ENCODE peak calls at places on chromosomes 4 and X, in nine cellular contexts. F is fibroblast of lung, D is fibroblast of the aortic adventitia, G is cardiac muscle cell, Y is A549, X is cardiac fibroblast, S is Caco-2, H is WERI-Rb-1, T is IMR-90. K is an unnamed sample.

GRCh38 chr4:79851625-79852304 is 221.3 kb downstream of the ANTXR2 start:
- DNase-seq in F (peak), D (peak), G (peak), Y (no peak), X (peak), S (no peak), H (no peak), T (peak), K (peak)

GRCh38 chr4:42281324-42282020 is 115.8 kb upstream of the SHISA3 start:
- DNase-seq in F (no peak), D (peak), G (no peak), Y (no peak), X (no peak), S (no peak), H (no peak), T (no peak), K (peak)

GRCh38 chrX:30246769-30247489 is at the start of gene MAGEB1:
- DNase-seq in F (no peak), D (no peak), G (no peak), Y (no peak), X (no peak), S (no peak), H (no peak), T (no peak), K (no peak)

GRCh38 chr4:48120132-48120531 is 13.9 kb downstream of the TXK start:
- DNase-seq in F (no peak), D (no peak), G (no peak), Y (no peak), X (no peak), S (no peak), H (no peak), T (no peak), K (no peak)

GRCh38 chrX:138986235-138986634 is 274.7 kb upstream of the FGF13 start:
- DNase-seq in F (peak), D (peak), G (no peak), Y (no peak), X (peak), S (no peak), H (no peak), T (no peak), K (peak)

GRCh38 chr4:119683518-119683917 is 54.9 kb upstream of the PDE5A start:
- DNase-seq in F (peak), D (peak), G (peak), Y (no peak), X (peak), S (no peak), H (no peak), T (peak), K (peak)

GRCh38 chrX:131816551-131817136 is 206.5 kb upstream of the STK26 start:
- DNase-seq in F (peak), D (peak), G (no peak), Y (no peak), X (no peak), S (no peak), H (peak), T (peak), K (peak)

GRCh38 chrX:105882581-105883275 is 60.4 kb downstream of the NRK start:
- DNase-seq in F (peak), D (peak), G (peak), Y (no peak), X (no peak), S (no peak), H (no peak), T (peak), K (peak)

GRCh38 chrX:47637546-47638195 is 7.9 kb upstream of the CFP start:
- DNase-seq in F (peak), D (no peak), G (peak), Y (no peak), X (no peak), S (no peak), H (no peak), T (no peak), K (no peak)

GRCh38 chr4:113145519-113146291 is 96.3 kb downstream of the ANK2 start:
- DNase-seq in F (no peak), D (no peak), G (no peak), Y (no peak), X (no peak), S (no peak), H (peak), T (no peak), K (no peak)

GRCh38 chr4:160580581-160580980 is 1477.7 kb downstream of the RAPGEF2 start:
- DNase-seq in F (no peak), D (no peak), G (no peak), Y (no peak), X (no peak), S (no peak), H (no peak), T (no peak), K (no peak)

GRCh38 chr4:88949605-88950004 is 107.4 kb downstream of the FAM13A start:
- DNase-seq in F (no peak), D (no peak), G (no peak), Y (no peak), X (no peak), S (no peak), H (no peak), T (no peak), K (no peak)

GRCh38 chr4:101127176-101127790 is 220.0 kb downstream of the PPP3CA start:
- DNase-seq in F (peak), D (no peak), G (no peak), Y (no peak), X (no peak), S (no peak), H (no peak), T (no peak), K (no peak)

GRCh38 chr4:147846318-147847135 is 114.6 kb downstream of the ARHGAP10 start:
- DNase-seq in F (no peak), D (no peak), G (no peak), Y (no peak), X (no peak), S (no peak), H (no peak), T (no peak), K (no peak)

GRCh38 chrX:17547658-17548057 is 172.7 kb downstream of the NHS start:
- DNase-seq in F (peak), D (peak), G (peak), Y (peak), X (peak), S (no peak), H (no peak), T (peak), K (peak)

GRCh38 chr4:143253156-143253555 is 68.4 kb downstream of the USP38 start:
- DNase-seq in F (peak), D (no peak), G (no peak), Y (no peak), X (peak), S (no peak), H (no peak), T (no peak), K (no peak)

GRCh38 chr4:151199496-151200190 is 77.3 kb upstream of the PRSS48 start:
- DNase-seq in F (no peak), D (no peak), G (no peak), Y (no peak), X (no peak), S (no peak), H (no peak), T (no peak), K (no peak)

GRCh38 chrX:118523920-118524319 is 28.3 kb downstream of the DOCK11 start:
- DNase-seq in F (no peak), D (no peak), G (no peak), Y (no peak), X (no peak), S (no peak), H (no peak), T (no peak), K (no peak)

GRCh38 chr4:26726655-26727387 is 133.8 kb upstream of the STIM2 start:
- DNase-seq in F (peak), D (no peak), G (no peak), Y (no peak), X (no peak), S (no peak), H (no peak), T (no peak), K (no peak)

GRCh38 chrX:115284877-115285276 is 4.6 kb upstream of the LUZP4 start:
- DNase-seq in F (no peak), D (peak), G (peak), Y (no peak), X (peak), S (no peak), H (no peak), T (no peak), K (peak)

GRCh38 chr4:71009796-71010588 is 16.5 kb downstream of the DCK start:
- DNase-seq in F (peak), D (peak), G (peak), Y (peak), X (peak), S (no peak), H (no peak), T (peak), K (peak)

GRCh38 chr4:54660145-54660535 is 2.4 kb downstream of the KIT start:
- DNase-seq in F (no peak), D (no peak), G (no peak), Y (no peak), X (no peak), S (no peak), H (no peak), T (no peak), K (no peak)
- H3K4me3 ChIP-seq in F (no peak), D (no peak), G (no peak), Y (no peak), X (no peak), S (no peak), H (no peak), T (peak), K (no peak)

DNA sequence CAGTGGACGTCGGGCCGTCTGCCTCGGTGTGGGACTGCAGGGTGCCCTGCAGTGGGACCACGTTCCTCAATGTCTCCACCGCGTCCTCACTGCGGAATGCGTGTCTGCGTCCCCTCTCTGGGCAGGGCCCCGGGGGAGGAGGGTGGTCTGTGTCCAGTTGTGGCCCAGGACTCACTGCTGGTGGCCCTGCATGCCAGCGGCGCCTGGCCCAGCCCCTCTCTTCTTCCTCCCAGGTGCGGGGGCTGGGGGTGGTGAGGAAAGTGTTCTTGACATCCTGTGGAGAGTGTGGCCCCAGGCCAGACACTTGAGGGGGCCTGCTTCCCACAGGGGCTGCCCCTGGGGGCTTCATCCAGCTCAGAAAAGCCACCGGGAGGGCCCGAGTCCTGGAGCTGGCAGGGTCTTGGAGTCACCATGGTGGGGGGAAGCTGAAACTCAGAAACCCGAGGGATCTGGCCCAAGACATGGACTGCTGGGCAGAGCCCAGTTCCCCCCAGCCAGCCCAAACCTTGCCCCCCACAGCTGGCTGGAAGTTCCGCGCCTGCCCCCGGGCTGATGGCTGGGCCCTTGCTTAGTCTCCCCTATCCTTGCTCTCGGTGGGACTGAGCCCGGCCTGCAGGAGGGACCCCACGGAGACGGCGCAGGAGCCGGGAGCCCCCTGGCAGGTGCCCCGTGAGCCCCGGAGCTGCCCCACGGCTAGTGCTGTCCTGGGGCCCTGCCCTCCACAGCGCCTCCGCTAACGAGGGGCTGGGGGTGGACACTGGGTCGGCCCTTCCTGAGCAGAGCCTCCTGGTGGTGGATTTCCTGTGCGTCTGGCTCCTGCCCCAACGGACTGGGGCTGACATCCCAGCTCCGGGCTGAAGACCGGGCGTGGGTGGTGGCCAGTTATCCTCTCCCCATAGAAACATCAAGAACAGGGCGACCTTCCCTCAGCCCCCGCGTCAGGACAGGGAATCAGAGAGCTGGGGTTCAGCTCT is 2.9 kb downstream of the DOK7 start:
- DNase-seq in F (no peak), D (no peak), G (no peak), Y (no peak), X (no peak), S (no peak), H (no peak), T (no peak), K (peak)
- TF ChIP-seq CTCF in F (no peak), D (no peak), G (peak), Y (no peak), X (peak), S (no peak), H (peak), T (peak), K (peak)

GRCh38 chrX:64395568-64395929 is 297 bp upstream of the MTMR8 start:
- DNase-seq in F (no peak), D (no peak), G (no peak), Y (no peak), X (no peak), S (no peak), H (no peak), T (no peak), K (no peak)
- H3K4me3 ChIP-seq in F (no peak), D (no peak), G (peak), Y (peak), X (no peak), S (peak), H (peak), T (no peak), K (no peak)

GRCh38 chrX:39653656-39654055 is 444.1 kb downstream of the BCOR start:
- DNase-seq in F (peak), D (peak), G (peak), Y (no peak), X (no peak), S (no peak), H (peak), T (no peak), K (no peak)

GRCh38 chrX:39654183-39654925 is 443.4 kb downstream of the BCOR start:
- DNase-seq in F (no peak), D (no peak), G (no peak), Y (no peak), X (no peak), S (no peak), H (peak), T (no peak), K (no peak)

GRCh38 chrX:39650883-39651282 is 446.9 kb downstream of the BCOR start:
- DNase-seq in F (no peak), D (no peak), G (no peak), Y (no peak), X (no peak), S (no peak), H (no peak), T (no peak), K (peak)

GRCh38 chrX:39654952-39655351 is 442.8 kb downstream of the BCOR start:
- DNase-seq in F (no peak), D (no peak), G (no peak), Y (no peak), X (no peak), S (no peak), H (no peak), T (no peak), K (no peak)

DNA sequence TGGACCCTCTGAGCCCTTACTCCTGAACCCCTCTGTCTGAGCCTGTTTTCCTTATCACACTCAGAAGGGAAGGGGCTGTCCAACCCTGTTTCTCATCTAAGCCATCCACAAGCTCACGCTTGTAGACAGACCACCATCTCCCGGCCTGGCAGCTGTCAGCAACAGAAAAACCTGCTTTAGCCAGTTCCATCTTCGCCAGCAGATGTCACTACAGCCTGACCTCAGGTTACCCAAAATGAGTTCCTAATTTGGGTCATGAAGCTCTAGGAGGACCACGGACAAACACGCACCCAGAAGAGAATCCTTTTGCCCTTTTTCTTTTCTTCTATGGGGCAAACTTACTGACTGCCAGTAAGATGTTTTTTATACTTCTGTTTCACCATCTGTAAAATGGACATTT is 445.4 kb downstream of the BCOR start:
- DNase-seq in F (no peak), D (peak), G (peak), Y (peak), X (peak), S (peak), H (no peak), T (peak), K (peak)
- TF ChIP-seq CTCF in F (no peak), D (peak), G (peak), Y (peak), X (peak), S (peak), H (peak), T (peak), K (peak)

DNA sequence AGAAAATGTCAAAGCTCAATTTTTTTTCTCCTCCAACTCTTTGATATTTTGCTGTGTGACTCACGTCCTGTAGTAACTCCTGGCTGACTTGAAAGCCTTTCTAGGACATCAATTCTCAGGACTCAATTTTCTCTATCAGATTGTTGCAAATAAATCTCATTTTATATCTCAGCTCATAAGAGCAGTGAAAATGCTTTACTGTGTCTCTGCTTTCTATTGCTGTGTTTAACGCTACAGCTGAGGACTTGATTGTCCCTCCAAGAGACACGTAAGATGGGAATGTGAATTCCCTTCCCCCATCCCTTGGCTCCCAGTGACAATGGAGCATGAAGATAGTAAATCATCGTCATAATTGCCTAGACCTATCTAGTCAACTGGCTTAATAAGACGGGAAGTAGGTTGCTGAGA is 20.5 kb upstream of the CBR4 start:
- DNase-seq in F (peak), D (no peak), G (peak), Y (peak), X (peak), S (no peak), H (no peak), T (peak), K (peak)
- H3K4me3 ChIP-seq in F (no peak), D (no peak), G (no peak), Y (peak), X (no peak), S (no peak), H (no peak), T (peak), K (peak)

GRCh38 chr4:2093265-2093664 is 34.1 kb downstream of the NAT8L start:
- DNase-seq in F (no peak), D (no peak), G (no peak), Y (no peak), X (no peak), S (no peak), H (no peak), T (no peak), K (no peak)
- TF ChIP-seq CTCF in F (no peak), D (no peak), G (no peak), Y (no peak), X (no peak), S (no peak), H (no peak), T (no peak), K (no peak)

DNA sequence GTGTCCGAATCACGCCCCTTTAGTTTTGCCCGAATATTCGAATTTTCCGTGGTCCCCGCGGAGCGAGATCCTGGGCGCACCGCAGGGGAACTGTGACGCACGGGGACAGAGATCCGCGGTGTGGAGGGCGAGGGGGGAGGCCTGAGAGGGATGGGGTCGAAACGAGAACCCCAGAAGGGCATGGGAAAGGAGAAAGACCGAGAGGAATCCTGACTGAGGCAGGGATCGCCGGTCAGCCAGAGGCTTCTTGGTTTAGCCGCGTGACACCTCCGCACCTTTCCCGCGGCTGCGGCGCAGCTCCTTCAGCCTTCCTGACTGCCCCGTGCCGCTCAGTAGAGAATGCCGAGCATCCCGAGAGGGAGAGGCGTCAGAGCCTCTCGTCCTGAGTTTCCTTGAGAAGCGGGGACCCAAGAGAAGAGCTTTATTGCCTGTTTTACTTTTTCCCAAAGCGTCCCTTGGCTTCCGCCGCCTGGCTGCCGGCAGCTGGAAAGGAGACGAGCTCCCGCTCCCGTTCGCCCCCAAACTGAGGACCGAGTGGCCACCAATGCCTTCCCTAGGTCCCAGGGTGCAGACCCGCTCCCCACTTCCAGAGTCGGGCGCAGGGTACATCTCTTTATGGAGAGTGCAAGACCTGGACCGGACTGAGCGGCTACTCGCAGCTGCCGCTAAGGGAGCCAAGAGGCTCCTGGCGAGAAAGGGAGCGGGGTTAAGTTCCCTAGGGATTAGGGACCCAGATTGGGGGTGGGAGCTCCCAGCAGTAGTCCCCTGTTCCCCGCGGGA is 911 bp upstream of the GPR50 start:
- DNase-seq in F (no peak), D (no peak), G (no peak), Y (no peak), X (no peak), S (no peak), H (no peak), T (no peak), K (no peak)
- H3K4me3 ChIP-seq in F (no peak), D (no peak), G (peak), Y (no peak), X (no peak), S (no peak), H (no peak), T (no peak), K (no peak)

K was measured in fibroblast of mammary gland.